ENCODE peak calls at places on chromosomes 2 and 18, in ten cellular contexts. C is T-helper 17 cell; Z is A549; H is GM12878; P is sciatic nerve; O is activated naive CD8-positive, alpha-beta T cell treated with anti-CD3 and anti-CD28 coated beads, Interleukin-2, amount 10 ng/mL, durations not matched to agents 7 days and 5 days; Q is stimulated activated naive CD8-positive, alpha-beta T cell treated with anti-CD3 and anti-CD28 coated beads, Interleukin-15, Interleukin-2, amounts not matched to agents 100 U/mL and 50 U/mL, for 24 hours; I is aorta; U is naive B cell; X is foreskin keratinocyte. G is an unnamed sample.

GRCh38 chr18:5155180-5155906 is 41.7 kb downstream of the AKAIN1 start:
- ATAC-seq in C (no peak), Z (no peak), H (no peak), P (no peak), O (no peak), Q (no peak), I (no peak), U (no peak), X (no peak), G (no peak)

GRCh38 chr2:4338345-4338744 is 635.0 kb downstream of the DCDC2C start:
- ATAC-seq in C (no peak), Z (no peak), H (no peak), P (no peak), O (no peak), Q (no peak), I (no peak), U (no peak), X (no peak), G (no peak)

GRCh38 chr2:239086325-239087020 is 238.6 kb downstream of the TWIST2 start:
- ATAC-seq in C (no peak), Z (no peak), H (no peak), P (no peak), O (no peak), Q (no peak), I (no peak), U (no peak), X (peak; percentile 70), G (no peak)

GRCh38 chr2:175605599-175605988 is 396.5 kb downstream of the LNPK start:
- ATAC-seq in C (no peak), Z (no peak), H (no peak), P (no peak), O (no peak), Q (no peak), I (no peak), U (no peak), X (no peak), G (no peak)

GRCh38 chr18:61736168-61736567 is 156.6 kb downstream of the RNF152 start:
- ATAC-seq in C (no peak), Z (no peak), H (no peak), P (no peak), O (no peak), Q (no peak), I (no peak), U (no peak), X (no peak), G (no peak)

GRCh38 chr18:26631135-26631534 is 82.8 kb upstream of the KCTD1 start:
- ATAC-seq in C (no peak), Z (no peak), H (no peak), P (no peak), O (no peak), Q (no peak), I (no peak), U (no peak), X (no peak), G (no peak)

GRCh38 chr2:201668402-201668801 is 25.1 kb upstream of the TMEM237 start:
- ATAC-seq in C (no peak), Z (no peak), H (no peak), P (no peak), O (no peak), Q (no peak), I (no peak), U (no peak), X (no peak), G (no peak)

GRCh38 chr2:70477473-70477872 is 76.2 kb downstream of the TGFA start:
- ATAC-seq in C (no peak), Z (peak; percentile 56), H (no peak), P (no peak), O (no peak), Q (no peak), I (no peak), U (no peak), X (no peak), G (no peak)

GRCh38 chr2:54675738-54676137 is 47.7 kb upstream of the EML6 start:
- ATAC-seq in C (no peak), Z (peak; percentile 11), H (no peak), P (no peak), O (no peak), Q (no peak), I (no peak), U (no peak), X (peak; percentile 4), G (peak; percentile 62)

GRCh38 chr18:73544618-73545017 is 603.0 kb downstream of the FBXO15 start:
- ATAC-seq in C (no peak), Z (no peak), H (no peak), P (no peak), O (no peak), Q (no peak), I (no peak), U (no peak), X (no peak), G (no peak)

GRCh38 chr18:61771861-61772260 is 120.9 kb downstream of the RNF152 start:
- ATAC-seq in C (no peak), Z (no peak), H (peak; percentile 40), P (no peak), O (no peak), Q (no peak), I (no peak), U (no peak), X (no peak), G (no peak)

GRCh38 chr2:232981356-232981755 is 31.7 kb downstream of the NGEF start:
- ATAC-seq in C (no peak), Z (no peak), H (no peak), P (no peak), O (no peak), Q (no peak), I (no peak), U (no peak), X (no peak), G (no peak)

GRCh38 chr18:44941519-44941918 is 260.8 kb downstream of the SETBP1 start:
- ATAC-seq in C (no peak), Z (no peak), H (no peak), P (no peak), O (no peak), Q (no peak), I (no peak), U (no peak), X (no peak), G (no peak)

GRCh38 chr2:191479680-191480023 is 198.3 kb upstream of the NABP1 start:
- ATAC-seq in C (no peak), Z (no peak), H (peak; percentile 94), P (no peak), O (no peak), Q (no peak), I (no peak), U (peak; percentile 49), X (no peak), G (no peak)

GRCh38 chr18:74797577-74798151 is 200.0 kb downstream of the ZNF407 start:
- ATAC-seq in C (no peak), Z (no peak), H (peak; percentile 56), P (no peak), O (no peak), Q (no peak), I (no peak), U (no peak), X (peak; percentile 56), G (no peak)

GRCh38 chr2:44952806-44953685 is 11.5 kb downstream of the SIX3 start:
- ATAC-seq in C (no peak), Z (no peak), H (peak; percentile 14), P (no peak), O (no peak), Q (no peak), I (no peak), U (no peak), X (peak; percentile 6), G (no peak)

GRCh38 chr2:174599310-174599941 is 1.8 kb upstream of the WIPF1 start:
- ATAC-seq in C (no peak), Z (no peak), H (no peak), P (no peak), O (no peak), Q (no peak), I (no peak), U (peak; percentile 29), X (no peak), G (no peak)

GRCh38 chr18:49859006-49859359 is 45.6 kb upstream of the ACAA2 start:
- ATAC-seq in C (no peak), Z (no peak), H (peak; percentile 21), P (no peak), O (no peak), Q (no peak), I (no peak), U (no peak), X (peak; percentile 22), G (peak; percentile 74)

GRCh38 chr2:24495451-24495850 is 4.4 kb downstream of the NCOA1 start:
- ATAC-seq in C (no peak), Z (no peak), H (no peak), P (no peak), O (no peak), Q (no peak), I (no peak), U (no peak), X (no peak), G (no peak)

GRCh38 chr2:45962522-45962921 is 311.0 kb downstream of the PRKCE start:
- ATAC-seq in C (no peak), Z (no peak), H (no peak), P (peak; percentile 70), O (no peak), Q (no peak), I (peak; percentile 77), U (no peak), X (no peak), G (no peak)

GRCh38 chr2:167544602-167545001 is 656.3 kb downstream of the XIRP2 start:
- ATAC-seq in C (no peak), Z (no peak), H (no peak), P (no peak), O (no peak), Q (no peak), I (no peak), U (no peak), X (no peak), G (no peak)

GRCh38 chr2:190789074-190790004 is 91.3 kb upstream of the GLS start:
- ATAC-seq in C (no peak), Z (no peak), H (no peak), P (no peak), O (no peak), Q (no peak), I (no peak), U (no peak), X (no peak), G (no peak)

GRCh38 chr2:205806126-205806905 is 124.0 kb downstream of the NRP2 start:
- ATAC-seq in C (no peak), Z (peak; percentile 73), H (no peak), P (no peak), O (no peak), Q (no peak), I (no peak), U (no peak), X (no peak), G (no peak)

GRCh38 chr2:177667626-177668025 is 275.1 kb downstream of the AGPS start:
- ATAC-seq in C (no peak), Z (no peak), H (no peak), P (no peak), O (no peak), Q (no peak), I (no peak), U (no peak), X (peak; percentile 79), G (no peak)

GRCh38 chr2:43305537-43305936 is 79.1 kb upstream of the ZFP36L2 start:
- ATAC-seq in C (no peak), Z (no peak), H (no peak), P (peak; percentile 93), O (no peak), Q (no peak), I (peak; percentile 81), U (no peak), X (no peak), G (no peak)

GRCh38 chr18:56085561-56085960 is 497.6 kb upstream of the TCF4 start:
- ATAC-seq in C (no peak), Z (no peak), H (no peak), P (peak; percentile 67), O (no peak), Q (no peak), I (peak; percentile 70), U (no peak), X (no peak), G (peak; percentile 58)

G was measured in esophagus mucosa.